ENCODE peak calls at places on chromosomes 1 and 21, in five cellular contexts. One of them, this sample, is unnamed.

GRCh38 chr21:28771790-28772501 is 220.7 kb downstream of the LTN1 start:
- DNase-seq in memory B cell: no peak
- DNase-seq in hepatic stellate cell: peak
- DNase-seq in NCI-H526: no peak
- DNase-seq in activated naive CD4-positive, alpha-beta T cell treated with Interleukin-2 at 50 U/mL for 16 hours: no peak
- DNase-seq in this sample: no peak

GRCh38 chr1:145892486-145893087 is 6.9 kb upstream of the ANKRD35 start:
- DNase-seq in activated naive CD4-positive, alpha-beta T cell treated with Interleukin-2 at 50 U/mL for 16 hours: no peak
- DNase-seq in memory B cell: no peak
- DNase-seq in NCI-H526: no peak
- DNase-seq in hepatic stellate cell: no peak
- DNase-seq in this sample: no peak

GRCh38 chr1:183417691-183418491 is at the start of gene NMNAT2:
- DNase-seq in hepatic stellate cell: peak
- DNase-seq in memory B cell: no peak
- DNase-seq in NCI-H526: peak
- DNase-seq in activated naive CD4-positive, alpha-beta T cell treated with Interleukin-2 at 50 U/mL for 16 hours: no peak
- DNase-seq in this sample: no peak

GRCh38 chr1:2274231-2274967 is 46.3 kb downstream of the SKI start:
- DNase-seq in hepatic stellate cell: no peak
- DNase-seq in NCI-H526: no peak
- DNase-seq in activated naive CD4-positive, alpha-beta T cell treated with Interleukin-2 at 50 U/mL for 16 hours: no peak
- DNase-seq in memory B cell: no peak
- DNase-seq in this sample: no peak

GRCh38 chr1:160862151-160863061 is at the start of gene CD244:
- DNase-seq in NCI-H526: no peak
- DNase-seq in memory B cell: no peak
- DNase-seq in hepatic stellate cell: no peak
- DNase-seq in activated naive CD4-positive, alpha-beta T cell treated with Interleukin-2 at 50 U/mL for 16 hours: peak
- DNase-seq in this sample: peak

GRCh38 chr1:46621930-46622329 is 5.3 kb upstream of the MOB3C start:
- DNase-seq in memory B cell: no peak
- DNase-seq in activated naive CD4-positive, alpha-beta T cell treated with Interleukin-2 at 50 U/mL for 16 hours: no peak
- DNase-seq in NCI-H526: no peak
- DNase-seq in hepatic stellate cell: no peak
- DNase-seq in this sample: no peak

GRCh38 chr1:42741706-42742105 is 1.7 kb upstream of the CLDN19 start:
- DNase-seq in hepatic stellate cell: no peak
- DNase-seq in NCI-H526: no peak
- DNase-seq in memory B cell: no peak
- DNase-seq in activated naive CD4-positive, alpha-beta T cell treated with Interleukin-2 at 50 U/mL for 16 hours: no peak
- DNase-seq in this sample: no peak

GRCh38 chr1:119987689-119988088 is 81.8 kb downstream of the NOTCH2 start:
- DNase-seq in memory B cell: no peak
- DNase-seq in hepatic stellate cell: no peak
- DNase-seq in activated naive CD4-positive, alpha-beta T cell treated with Interleukin-2 at 50 U/mL for 16 hours: no peak
- DNase-seq in NCI-H526: no peak
- DNase-seq in this sample: no peak

GRCh38 chr1:110673805-110674336 is 869 bp downstream of the KCNA3 start:
- DNase-seq in NCI-H526: no peak
- DNase-seq in memory B cell: no peak
- DNase-seq in activated naive CD4-positive, alpha-beta T cell treated with Interleukin-2 at 50 U/mL for 16 hours: peak
- DNase-seq in hepatic stellate cell: no peak
- DNase-seq in this sample: no peak

GRCh38 chr21:31660134-31660565 is 657 bp downstream of the SOD1 start:
- DNase-seq in hepatic stellate cell: peak
- DNase-seq in activated naive CD4-positive, alpha-beta T cell treated with Interleukin-2 at 50 U/mL for 16 hours: no peak
- DNase-seq in memory B cell: peak
- DNase-seq in NCI-H526: no peak
- DNase-seq in this sample: no peak

GRCh38 chr1:87760100-87760499 is 431.4 kb downstream of the LMO4 start:
- DNase-seq in activated naive CD4-positive, alpha-beta T cell treated with Interleukin-2 at 50 U/mL for 16 hours: no peak
- DNase-seq in NCI-H526: no peak
- DNase-seq in hepatic stellate cell: no peak
- DNase-seq in memory B cell: no peak
- DNase-seq in this sample: no peak

GRCh38 chr1:91844862-91845528 is 41.0 kb downstream of the TGFBR3 start:
- DNase-seq in memory B cell: no peak
- DNase-seq in hepatic stellate cell: peak
- DNase-seq in activated naive CD4-positive, alpha-beta T cell treated with Interleukin-2 at 50 U/mL for 16 hours: no peak
- DNase-seq in NCI-H526: no peak
- DNase-seq in this sample: no peak

GRCh38 chr1:179815642-179816041 is 62.0 kb downstream of the TOR1AIP2 start:
- DNase-seq in activated naive CD4-positive, alpha-beta T cell treated with Interleukin-2 at 50 U/mL for 16 hours: no peak
- DNase-seq in memory B cell: no peak
- DNase-seq in NCI-H526: peak
- DNase-seq in hepatic stellate cell: no peak
- DNase-seq in this sample: no peak

GRCh38 chr1:15757575-15758401 is 807 bp upstream of the FBLIM1 start:
- DNase-seq in hepatic stellate cell: peak
- DNase-seq in activated naive CD4-positive, alpha-beta T cell treated with Interleukin-2 at 50 U/mL for 16 hours: no peak
- DNase-seq in NCI-H526: peak
- DNase-seq in memory B cell: no peak
- DNase-seq in this sample: no peak

GRCh38 chr1:5950201-5950895 is 41.9 kb downstream of the NPHP4 start:
- DNase-seq in activated naive CD4-positive, alpha-beta T cell treated with Interleukin-2 at 50 U/mL for 16 hours: no peak
- DNase-seq in NCI-H526: no peak
- DNase-seq in hepatic stellate cell: no peak
- DNase-seq in memory B cell: no peak
- DNase-seq in this sample: no peak

GRCh38 chr1:175269151-175269550 is 76.6 kb upstream of the KIAA0040 start:
- DNase-seq in NCI-H526: no peak
- DNase-seq in memory B cell: no peak
- DNase-seq in hepatic stellate cell: no peak
- DNase-seq in activated naive CD4-positive, alpha-beta T cell treated with Interleukin-2 at 50 U/mL for 16 hours: no peak
- DNase-seq in this sample: no peak

GRCh38 chr1:115976900-115977480 is 677 bp downstream of the SLC22A15 start:
- DNase-seq in activated naive CD4-positive, alpha-beta T cell treated with Interleukin-2 at 50 U/mL for 16 hours: no peak
- DNase-seq in NCI-H526: peak
- DNase-seq in memory B cell: no peak
- DNase-seq in hepatic stellate cell: no peak
- DNase-seq in this sample: no peak

GRCh38 chr1:236757640-236758039 is 37.5 kb upstream of the MTR start:
- DNase-seq in NCI-H526: no peak
- DNase-seq in memory B cell: no peak
- DNase-seq in activated naive CD4-positive, alpha-beta T cell treated with Interleukin-2 at 50 U/mL for 16 hours: no peak
- DNase-seq in hepatic stellate cell: no peak
- DNase-seq in this sample: no peak

GRCh38 chr21:32733356-32733755 is 5.5 kb upstream of the SYNJ1 start:
- DNase-seq in NCI-H526: no peak
- DNase-seq in activated naive CD4-positive, alpha-beta T cell treated with Interleukin-2 at 50 U/mL for 16 hours: peak
- DNase-seq in hepatic stellate cell: no peak
- DNase-seq in memory B cell: no peak
- DNase-seq in this sample: no peak

GRCh38 chr1:10575616-10576015 is 100.9 kb downstream of the PEX14 start:
- DNase-seq in memory B cell: no peak
- DNase-seq in hepatic stellate cell: peak
- DNase-seq in activated naive CD4-positive, alpha-beta T cell treated with Interleukin-2 at 50 U/mL for 16 hours: no peak
- DNase-seq in NCI-H526: no peak
- DNase-seq in this sample: no peak

GRCh38 chr21:31846690-31847089 is 26.1 kb upstream of the HUNK start:
- DNase-seq in NCI-H526: no peak
- DNase-seq in hepatic stellate cell: no peak
- DNase-seq in memory B cell: no peak
- DNase-seq in activated naive CD4-positive, alpha-beta T cell treated with Interleukin-2 at 50 U/mL for 16 hours: no peak
- DNase-seq in this sample: no peak

GRCh38 chr1:46517932-46518498 is 28.4 kb downstream of the DMBX1 start:
- DNase-seq in memory B cell: no peak
- DNase-seq in hepatic stellate cell: no peak
- DNase-seq in NCI-H526: no peak
- DNase-seq in activated naive CD4-positive, alpha-beta T cell treated with Interleukin-2 at 50 U/mL for 16 hours: no peak
- DNase-seq in this sample: no peak

GRCh38 chr1:238722812-238723211 is 663.6 kb upstream of the CHRM3 start:
- DNase-seq in NCI-H526: no peak
- DNase-seq in activated naive CD4-positive, alpha-beta T cell treated with Interleukin-2 at 50 U/mL for 16 hours: no peak
- DNase-seq in hepatic stellate cell: no peak
- DNase-seq in memory B cell: no peak
- DNase-seq in this sample: no peak

GRCh38 chr1:224175615-224176014 is 7.4 kb upstream of the DEGS1 start:
- DNase-seq in NCI-H526: no peak
- DNase-seq in hepatic stellate cell: peak
- DNase-seq in activated naive CD4-positive, alpha-beta T cell treated with Interleukin-2 at 50 U/mL for 16 hours: peak
- DNase-seq in memory B cell: no peak
- DNase-seq in this sample: peak

GRCh38 chr1:27666791-27667254 is 5.2 kb downstream of the IFI6 start:
- DNase-seq in memory B cell: no peak
- DNase-seq in NCI-H526: no peak
- DNase-seq in activated naive CD4-positive, alpha-beta T cell treated with Interleukin-2 at 50 U/mL for 16 hours: no peak
- DNase-seq in hepatic stellate cell: no peak
- DNase-seq in this sample: no peak

GRCh38 chr21:33554982-33555344 is 12.1 kb downstream of the SON start:
- DNase-seq in NCI-H526: no peak
- DNase-seq in hepatic stellate cell: no peak
- DNase-seq in memory B cell: no peak
- DNase-seq in activated naive CD4-positive, alpha-beta T cell treated with Interleukin-2 at 50 U/mL for 16 hours: no peak
- DNase-seq in this sample: no peak